ENCODE peak calls at places on chromosomes 6 and 20, in ten cellular contexts. F, I, M, K, X, Y, L, Q, Z and D are unnamed samples.

GRCh38 chr6:41942045-41942851 is 640 bp upstream of the CCND3 start:
- DNase-seq in Q (no peak), Z (no peak), M (no peak), I (no peak), Y (peak; percentile 50), L (no peak), K (no peak), X (no peak), F (no peak), D (no peak)

GRCh38 chr6:42979523-42980177 is 669 bp upstream of the PEX6 start:
- DNase-seq in K (no peak), Y (no peak), Q (no peak), F (no peak), L (peak; percentile 47), X (peak; percentile 49), Z (no peak), I (no peak), M (no peak), D (peak; percentile 52)

GRCh38 chr6:46279874-46280273 is 109.1 kb upstream of the ENPP5 start:
- DNase-seq in Q (no peak), I (no peak), Y (no peak), M (peak; percentile 42), Z (no peak), K (no peak), L (peak; percentile 25), X (no peak), F (no peak), D (no peak)

GRCh38 chr6:52410979-52411378 is 9.2 kb upstream of the EFHC1 start:
- DNase-seq in F (no peak), Y (no peak), K (no peak), I (no peak), M (no peak), X (no peak), Q (no peak), Z (no peak), L (no peak), D (no peak)

GRCh38 chr20:8331740-8332412 is 199.8 kb downstream of the PLCB1 start:
- DNase-seq in K (peak; percentile 8), Y (peak; percentile 21), Z (no peak), Q (no peak), X (no peak), M (peak; percentile 84), I (no peak), L (peak; percentile 85), F (no peak), D (peak; percentile 30)

GRCh38 chr6:99746261-99746895 is 139.7 kb downstream of the PRDM13 start:
- DNase-seq in F (peak; percentile 40), M (peak; percentile 86), I (peak; percentile 43), Z (no peak), Q (peak; percentile 61), X (peak; percentile 39), K (peak; percentile 35), L (peak; percentile 65), Y (peak; percentile 56), D (peak; percentile 61)

GRCh38 chr6:2611092-2611491 is 139.6 kb downstream of the MYLK4 start:
- DNase-seq in Z (no peak), I (no peak), X (no peak), L (peak; percentile 44), Y (no peak), M (peak; percentile 61), Q (no peak), F (no peak), K (no peak), D (no peak)

GRCh38 chr6:19551611-19552010 is 285.6 kb upstream of the ID4 start:
- DNase-seq in K (no peak), I (no peak), Q (no peak), L (peak; percentile 6), M (no peak), F (no peak), Z (no peak), Y (no peak), X (no peak), D (no peak)

DNA sequence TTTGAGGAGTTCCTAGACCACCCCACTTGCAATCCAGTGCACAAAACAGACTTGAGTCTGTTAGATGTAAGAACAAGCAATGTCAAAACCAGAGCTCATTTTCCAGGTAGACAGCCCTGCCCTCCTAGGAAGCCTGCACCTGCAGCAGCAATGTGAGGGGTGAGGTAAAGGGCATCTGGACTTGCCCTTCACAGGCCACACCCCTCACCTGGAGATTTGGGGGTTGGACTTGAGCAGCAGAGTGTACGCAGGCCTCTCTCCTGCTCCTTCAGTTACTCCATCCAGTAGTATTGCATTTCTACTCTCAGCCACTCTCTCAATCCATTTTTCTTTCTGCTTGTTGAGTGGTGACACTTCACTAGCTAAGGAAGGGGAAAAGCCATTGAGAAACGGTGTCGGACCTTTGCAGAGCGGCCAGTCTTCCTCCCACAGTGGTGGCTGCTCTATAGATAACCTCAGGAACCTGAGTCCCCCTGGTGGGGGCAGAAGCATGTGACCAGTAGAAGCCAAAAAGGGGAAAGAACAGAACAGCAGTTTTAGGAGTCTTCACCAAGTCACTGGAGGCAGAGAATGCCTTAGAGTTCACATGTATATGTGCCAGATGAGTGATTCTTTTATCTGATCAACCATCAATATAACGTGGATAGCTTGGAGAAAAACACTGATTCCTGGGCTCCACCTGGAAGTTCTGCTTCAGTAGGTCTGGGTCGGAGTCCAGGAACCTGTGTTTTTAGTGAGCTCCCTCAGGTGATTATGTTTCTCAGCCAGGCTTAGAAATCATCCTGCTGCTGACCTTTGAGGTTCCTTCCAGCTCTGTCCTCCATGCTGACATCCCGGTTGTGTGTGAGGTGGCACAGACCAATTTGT is 28.0 kb downstream of the ARFGEF2 start:
- DNase-seq in K (no peak), Z (no peak), Q (no peak), X (no peak), I (no peak), F (no peak), L (no peak), M (no peak), Y (no peak), D (no peak)
- TF ChIP-seq CTCF in K (peak; percentile 14), Z (no peak), Q (no peak), X (peak; percentile 14), I (no peak), F (peak; percentile 23), L (no peak), M (peak; percentile 26), Y (no peak), D (no peak)

GRCh38 chr6:33410711-33411631 is at the start of gene PHF1:
- DNase-seq in Q (no peak), M (peak; percentile 91), Y (peak; percentile 51), X (peak; percentile 94), I (peak; percentile 85), F (no peak), L (peak; percentile 83), Z (no peak), K (no peak), D (no peak)

GRCh38 chr6:33413200-33413599 is 2.4 kb downstream of the PHF1 start:
- DNase-seq in X (no peak), Y (no peak), I (no peak), L (no peak), M (no peak), K (no peak), F (no peak), Z (no peak), Q (no peak), D (no peak)

GRCh38 chr6:33413601-33414120 is 2.8 kb downstream of the PHF1 start:
- DNase-seq in Q (no peak), X (no peak), I (no peak), Y (no peak), K (no peak), L (no peak), Z (no peak), F (no peak), M (no peak), D (no peak)

GRCh38 chr6:33411632-33412005 is 805 bp downstream of the PHF1 start:
- DNase-seq in Y (no peak), Q (no peak), M (no peak), L (no peak), F (no peak), K (no peak), I (no peak), X (no peak), Z (no peak), D (no peak)

GRCh38 chr6:33412140-33413009 is 1.6 kb downstream of the PHF1 start:
- DNase-seq in F (no peak), Y (no peak), Z (no peak), M (no peak), X (no peak), K (no peak), I (no peak), L (no peak), Q (no peak), D (no peak)
- H3K4me3 ChIP-seq in F (no peak overlapping the region), Y (peak overlapping the region; percentile 7), Z (peak overlapping the region; percentile 93), M (no peak overlapping the region), X (no peak overlapping the region), K (no peak overlapping the region), I (no peak overlapping the region), L (no peak overlapping the region), Q (peak overlapping the region; percentile 83), D (no peak overlapping the region)

GRCh38 chr20:25224941-25225340 is 22.9 kb upstream of the PYGB start:
- DNase-seq in Y (no peak), Z (no peak), I (no peak), Q (no peak), F (no peak), M (no peak), L (no peak), X (no peak), K (no peak), D (no peak)

GRCh38 chr20:25221592-25222460 is 26.1 kb upstream of the PYGB start:
- DNase-seq in F (no peak), K (no peak), M (no peak), Y (no peak), L (no peak), Q (no peak), X (no peak), I (no peak), Z (no peak), D (no peak)

GRCh38 chr20:25223765-25224720 is 23.8 kb upstream of the PYGB start:
- DNase-seq in I (no peak), F (no peak), M (no peak), X (no peak), Z (no peak), Y (no peak), Q (no peak), L (no peak), K (no peak), D (no peak)

GRCh38 chr20:25222461-25223178 is 25.3 kb upstream of the PYGB start:
- DNase-seq in F (no peak), Z (no peak), L (no peak), Q (no peak), Y (no peak), M (no peak), X (no peak), K (no peak), I (no peak), D (no peak)

GRCh38 chr20:25223179-25223661 is 24.7 kb upstream of the PYGB start:
- DNase-seq in Y (peak; percentile 54), F (no peak), Q (peak; percentile 78), I (no peak), L (peak; percentile 97), M (peak; percentile 78), X (no peak), Z (no peak), K (peak; percentile 62), D (peak; percentile 92)
- TF ChIP-seq CTCF in Y (peak; percentile 9), F (no peak), Q (no peak), I (no peak), L (peak; percentile 16), M (peak; percentile 34), X (peak; percentile 42), Z (no peak), K (peak; percentile 42), D (peak; percentile 21)

GRCh38 chr6:70620746-70621145 is 46.9 kb upstream of the SMAP1 start:
- DNase-seq in Y (no peak), F (no peak), L (no peak), K (no peak), I (no peak), X (no peak), Q (no peak), Z (no peak), M (no peak), D (no peak)

GRCh38 chr6:70622426-70622825 is 45.3 kb upstream of the SMAP1 start:
- DNase-seq in X (no peak), Q (no peak), K (no peak), F (no peak), I (no peak), L (no peak), Y (no peak), Z (no peak), M (no peak), D (no peak)

GRCh38 chr6:70616728-70617260 is 50.1 kb downstream of the SDHAF4 start:
- DNase-seq in Z (no peak), M (no peak), X (no peak), K (no peak), F (no peak), Q (no peak), Y (no peak), L (no peak), I (no peak), D (no peak)
- H3K4me3 ChIP-seq in Z (no peak overlapping the region), M (no peak overlapping the region), X (no peak overlapping the region), K (no peak overlapping the region), F (no peak overlapping the region), Q (no peak overlapping the region), Y (no peak overlapping the region), L (no peak overlapping the region), I (no peak overlapping the region), D (no peak overlapping the region)